ENCODE peak calls at places on chromosomes 3 and 15, in nine cellular contexts. E is fibroblast of lung, M is IMR-90, F is SW 1271, V is iris pigment epithelial cell, B is Peyer's patch, W is T-helper 17 cell, T is SHP77 treated with DMSO at 0.1 percent for 48 hours, P is A673. Q is an unnamed sample.

GRCh38 chr3:72803573-72803972 is 44.7 kb downstream of the SHQ1 start:
- DNase-seq in V (no peak), B (no peak), F (no peak), W (no peak), M (no peak), P (no peak), E (no peak), T (no peak), Q (no peak)

GRCh38 chr3:65548848-65549625 is 489.7 kb downstream of the MAGI1 start:
- DNase-seq in W (no peak), M (no peak), P (peak), F (no peak), B (no peak), V (no peak), E (peak), T (no peak), Q (no peak)

GRCh38 chr15:59632714-59633113 is 21.1 kb downstream of the GCNT3 start:
- DNase-seq in P (peak), F (no peak), E (no peak), T (no peak), V (peak), M (no peak), B (no peak), W (no peak), Q (no peak)

GRCh38 chr15:88932875-88933330 is 19.7 kb upstream of the MFGE8 start:
- DNase-seq in M (no peak), E (no peak), T (no peak), F (no peak), B (no peak), V (no peak), W (no peak), P (no peak), Q (no peak)

GRCh38 chr15:100353469-100353868 is 11.7 kb upstream of the ADAMTS17 start:
- DNase-seq in P (no peak), T (no peak), V (no peak), F (no peak), E (no peak), W (no peak), M (no peak), B (no peak), Q (no peak)

GRCh38 chr3:114408763-114409162 is 114.9 kb downstream of the TIGIT start:
- DNase-seq in T (peak), V (no peak), M (no peak), B (no peak), F (no peak), E (peak), W (no peak), P (peak), Q (no peak)

GRCh38 chr3:58116161-58116955 is 94.4 kb downstream of the DNASE1L3 start:
- DNase-seq in W (peak), M (no peak), T (no peak), B (peak), F (no peak), V (no peak), E (no peak), P (no peak), Q (no peak)

GRCh38 chr3:217436-217835 is 20.9 kb downstream of the CHL1 start:
- DNase-seq in B (no peak), V (no peak), P (no peak), M (no peak), T (no peak), E (no peak), F (no peak), W (no peak), Q (no peak)

GRCh38 chr15:77942611-77943211 is 134.8 kb downstream of the TBC1D2B start:
- DNase-seq in M (no peak), W (no peak), T (no peak), B (no peak), E (no peak), F (no peak), V (no peak), P (no peak), Q (no peak)

GRCh38 chr15:52078876-52079700 is 33.5 kb downstream of the BCL2L10 start:
- DNase-seq in T (peak), B (peak), V (peak), P (peak), F (no peak), M (peak), E (peak), W (peak), Q (peak)

GRCh38 chr3:125061170-125061569 is 5.4 kb upstream of the HEG1 start:
- DNase-seq in E (peak), T (no peak), W (no peak), B (no peak), F (no peak), M (peak), P (no peak), V (peak), Q (no peak)

GRCh38 chr3:99699841-99700240 is 61.4 kb downstream of the COL8A1 start:
- DNase-seq in T (no peak), E (peak), B (no peak), F (no peak), W (no peak), M (peak), V (peak), P (peak), Q (no peak)

GRCh38 chr3:31984321-31984720 is 2.8 kb downstream of the ZNF860 start:
- DNase-seq in M (no peak), E (no peak), W (no peak), F (no peak), P (no peak), V (no peak), T (no peak), B (no peak), Q (no peak)

GRCh38 chr3:134427400-134428111 is 53.3 kb upstream of the AMOTL2 start:
- DNase-seq in V (peak), W (no peak), T (no peak), E (peak), B (no peak), P (no peak), M (peak), F (peak), Q (no peak)

GRCh38 chr3:44890258-44890657 is 15.8 kb downstream of the TGM4 start:
- DNase-seq in M (peak), W (no peak), E (no peak), F (no peak), T (no peak), P (no peak), B (no peak), V (no peak), Q (no peak)

GRCh38 chr15:40925495-40925862 is 3.7 kb upstream of the DLL4 start:
- DNase-seq in V (no peak), B (no peak), W (no peak), E (no peak), T (no peak), F (no peak), P (no peak), M (no peak), Q (no peak)

GRCh38 chr3:29065211-29065785 is 215.6 kb upstream of the RBMS3 start:
- DNase-seq in M (peak), F (peak), V (peak), T (peak), B (no peak), W (no peak), P (peak), E (peak), Q (peak)

GRCh38 chr3:43181202-43181910 is 75.5 kb upstream of the POMGNT2 start:
- DNase-seq in B (peak), V (no peak), M (no peak), P (no peak), F (no peak), T (no peak), E (no peak), W (no peak), Q (no peak)

GRCh38 chr15:52220896-52221660 is 29.9 kb upstream of the GNB5 start:
- DNase-seq in F (no peak), W (no peak), T (no peak), M (no peak), E (no peak), B (no peak), V (no peak), P (no peak), Q (no peak)

GRCh38 chr15:40925863-40926658 is 3.1 kb upstream of the DLL4 start:
- DNase-seq in F (no peak), W (no peak), P (peak), E (peak), B (no peak), V (peak), T (no peak), M (no peak), Q (no peak)

GRCh38 chr15:84658080-84658787 is at the start of gene NMB:
- DNase-seq in T (peak), M (peak), B (peak), P (peak), V (peak), W (peak), E (peak), F (peak), Q (peak)